ENCODE peak calls at places on chromosomes 7 and 10, in seven cellular contexts. Z is SHP77; A is CD4-positive, alpha-beta memory T cell; N is stimulated activated CD8-positive, alpha-beta memory T cell treated with anti-CD3 and anti-CD28 coated beads, Interleukin-7, amount 100 ng/mL, for 1 hour; F is T-helper 1 cell; E is cardiac fibroblast; D is Peyer's patch. O is an unnamed sample.

GRCh38 chr7:135994466-135995205 is 17.5 kb upstream of the MTPN start:
- DNase-seq in Z (no peak), A (no peak), N (no peak), F (peak; percentile 39), E (peak; percentile 78), D (no peak), O (no peak)

GRCh38 chr7:78039791-78040776 is 241.5 kb downstream of the PHTF2 start:
- DNase-seq in Z (no peak), A (peak; percentile 14), N (peak; percentile 18), F (peak; percentile 23), E (peak; percentile 18), D (peak; percentile 20), O (no peak)

GRCh38 chr7:2670720-2671391 is 17.1 kb upstream of the AMZ1 start:
- DNase-seq in Z (peak; percentile 91), A (peak; percentile 56), N (peak; percentile 21), F (peak; percentile 62), E (peak; percentile 65), D (peak; percentile 68), O (peak; percentile 87)

GRCh38 chr7:113519447-113519846 is 399.4 kb downstream of the PPP1R3A start:
- DNase-seq in Z (no peak), A (no peak), N (no peak), F (no peak), E (no peak), D (no peak), O (no peak)

GRCh38 chr7:155851892-155852291 is 39.6 kb upstream of the SHH start:
- DNase-seq in Z (no peak), A (no peak), N (no peak), F (no peak), E (no peak), D (no peak), O (no peak)

GRCh38 chr7:36784991-36785940 is 61.0 kb upstream of the AOAH start:
- DNase-seq in Z (no peak), A (peak; percentile 79), N (peak; percentile 49), F (peak; percentile 88), E (peak; percentile 7), D (peak; percentile 76), O (no peak)

GRCh38 chr7:4265056-4265455 is 417.0 kb upstream of the FOXK1 start:
- DNase-seq in Z (no peak), A (no peak), N (no peak), F (no peak), E (no peak), D (no peak), O (no peak)

GRCh38 chr7:135929249-135929648 is 47.9 kb downstream of the MTPN start:
- DNase-seq in Z (no peak), A (no peak), N (no peak), F (no peak), E (no peak), D (no peak), O (no peak)

GRCh38 chr10:91567815-91568214 is 65.1 kb downstream of the PPP1R3C start:
- DNase-seq in Z (no peak), A (no peak), N (no peak), F (no peak), E (peak; percentile 28), D (no peak), O (no peak)

GRCh38 chr10:69362471-69362954 is 54.2 kb downstream of the TACR2 start:
- DNase-seq in Z (no peak), A (no peak), N (no peak), F (no peak), E (peak; percentile 91), D (no peak), O (no peak)

GRCh38 chr7:4235596-4235995 is 446.5 kb upstream of the FOXK1 start:
- DNase-seq in Z (no peak), A (no peak), N (no peak), F (no peak), E (no peak), D (no peak), O (peak; percentile 6)

GRCh38 chr7:93036807-93037206 is 81.0 kb downstream of the SAMD9 start:
- DNase-seq in Z (no peak), A (peak; percentile 0), N (no peak), F (peak; percentile 91), E (no peak), D (no peak), O (no peak)

GRCh38 chr10:95447733-95448132 is 113.4 kb downstream of the SORBS1 start:
- DNase-seq in Z (no peak), A (no peak), N (no peak), F (no peak), E (peak; percentile 18), D (no peak), O (no peak)

GRCh38 chr10:99345350-99345749 is 16.2 kb downstream of the CNNM1 start:
- DNase-seq in Z (no peak), A (no peak), N (no peak), F (no peak), E (peak; percentile 17), D (no peak), O (no peak)

GRCh38 chr10:101612086-101612485 is 24.0 kb downstream of the DPCD start:
- DNase-seq in Z (no peak), A (no peak), N (no peak), F (no peak), E (no peak), D (no peak), O (no peak)

GRCh38 chr7:89837515-89837914 is 316.8 kb upstream of the STEAP1 start:
- DNase-seq in Z (peak; percentile 23), A (no peak), N (no peak), F (no peak), E (no peak), D (no peak), O (no peak)

GRCh38 chr10:115861864-115862263 is 411.1 kb downstream of the GFRA1 start:
- DNase-seq in Z (no peak), A (no peak), N (no peak), F (no peak), E (peak; percentile 58), D (no peak), O (no peak)

GRCh38 chr10:119728172-119728800 is 2.4 kb downstream of the INPP5F start:
- DNase-seq in Z (no peak), A (no peak), N (no peak), F (no peak), E (no peak), D (no peak), O (no peak)

GRCh38 chr10:114544045-114544659 is 113.9 kb downstream of the ABLIM1 start:
- DNase-seq in Z (no peak), A (peak; percentile 80), N (peak; percentile 35), F (peak; percentile 92), E (no peak), D (peak; percentile 88), O (no peak)

GRCh38 chr7:47531584-47532492 is 50.1 kb downstream of the TNS3 start:
- DNase-seq in Z (peak; percentile 80), A (no peak), N (no peak), F (no peak), E (no peak), D (no peak), O (no peak)

GRCh38 chr10:103949728-103950127 is 17.2 kb upstream of the SLK start:
- DNase-seq in Z (no peak), A (no peak), N (no peak), F (no peak), E (no peak), D (no peak), O (no peak)

GRCh38 chr10:110547139-110547761 is 20.2 kb upstream of the SMC3 start:
- DNase-seq in Z (peak; percentile 79), A (peak; percentile 67), N (no peak), F (peak; percentile 67), E (peak; percentile 82), D (no peak), O (peak; percentile 55)

GRCh38 chr7:148290451-148291005 is 300.0 kb upstream of the C7orf33 start:
- DNase-seq in Z (no peak), A (no peak), N (no peak), F (no peak), E (no peak), D (no peak), O (no peak)

GRCh38 chr7:142642316-142642715 is 107.0 kb upstream of the PRSS1 start:
- DNase-seq in Z (no peak), A (no peak), N (no peak), F (no peak), E (no peak), D (no peak), O (no peak)

GRCh38 chr10:35881320-35881719 is 239.2 kb upstream of the FZD8 start:
- DNase-seq in Z (no peak), A (no peak), N (no peak), F (no peak), E (no peak), D (no peak), O (no peak)

GRCh38 chr10:100350914-100351485 is 4.0 kb downstream of the SCD start:
- DNase-seq in Z (no peak), A (no peak), N (no peak), F (no peak), E (no peak), D (no peak), O (no peak)